ENCODE peak calls at places on chromosomes 4 and X, in nine cellular contexts. U, H, G, Z, F, L, C, M and Q are unnamed samples.

GRCh38 chr4:24781999-24782745 is 13.2 kb upstream of the SOD3 start:
- DNase-seq in G (no peak), H (no peak), C (no peak), L (no peak), M (peak), Z (no peak), U (no peak), F (no peak), Q (no peak)

GRCh38 chr4:10629394-10629793 is 55.2 kb downstream of the CLNK start:
- DNase-seq in M (no peak), F (no peak), G (no peak), Z (no peak), U (no peak), L (no peak), H (no peak), C (no peak), Q (no peak)

GRCh38 chr4:117588771-117589170 is 445.5 kb upstream of the NDST3 start:
- DNase-seq in H (no peak), F (no peak), U (no peak), Z (no peak), G (peak), C (no peak), M (no peak), L (no peak), Q (no peak)

GRCh38 chrX:11188664-11189063 is 77.5 kb downstream of the HCCS start:
- DNase-seq in C (peak), Z (no peak), M (peak), L (no peak), F (no peak), H (no peak), U (no peak), G (no peak), Q (no peak)

GRCh38 chr4:110164251-110164650 is 34.2 kb downstream of the ELOVL6 start:
- DNase-seq in U (no peak), Z (no peak), M (peak), L (no peak), F (no peak), G (no peak), H (no peak), C (peak), Q (no peak)

GRCh38 chrX:136339702-136340101 is 38.9 kb downstream of the ADGRG4 start:
- DNase-seq in M (no peak), C (no peak), L (no peak), H (no peak), Z (no peak), U (no peak), G (no peak), F (no peak), Q (no peak)

GRCh38 chrX:2266445-2267349 is 234.1 kb downstream of the DHRSX start:
- DNase-seq in M (no peak), U (no peak), G (no peak), C (no peak), L (no peak), H (no peak), Z (no peak), F (no peak), Q (no peak)

GRCh38 chr4:15232725-15233597 is 194.9 kb upstream of the C1QTNF7 start:
- DNase-seq in M (peak), Z (no peak), H (no peak), G (no peak), F (peak), L (no peak), U (no peak), C (peak), Q (no peak)

GRCh38 chr4:182705389-182705788 is 211.8 kb downstream of the DCTD start:
- DNase-seq in F (no peak), H (no peak), M (no peak), C (no peak), L (no peak), Z (no peak), G (no peak), U (no peak), Q (no peak)

GRCh38 chr4:7037425-7037824 is 5.7 kb upstream of the TADA2B start:
- DNase-seq in G (no peak), F (no peak), U (no peak), H (no peak), Z (no peak), C (no peak), L (no peak), M (no peak), Q (no peak)
- TF ChIP-seq CTCF in G (peak), F (no peak), U (no peak), H (peak), Z (peak), C (peak), L (peak), M (peak), Q (no peak)

GRCh38 chr4:87219648-87220093 is 747 bp downstream of the KLHL8 start:
- DNase-seq in Z (peak), C (peak), F (no peak), L (no peak), M (peak), G (no peak), U (peak), H (peak), Q (peak)
- TF ChIP-seq CTCF in Z (peak), C (peak), F (peak), L (no peak), M (peak), G (peak), U (peak), H (peak), Q (no peak)

GRCh38 chr4:153649572-153649991 is 34.5 kb upstream of the TLR2 start:
- DNase-seq in G (peak), C (peak), F (no peak), U (no peak), Z (peak), L (no peak), H (no peak), M (no peak), Q (peak)
- TF ChIP-seq CTCF in G (peak), C (peak), F (peak), U (peak), Z (peak), L (peak), H (peak), M (peak), Q (no peak)

DNA sequence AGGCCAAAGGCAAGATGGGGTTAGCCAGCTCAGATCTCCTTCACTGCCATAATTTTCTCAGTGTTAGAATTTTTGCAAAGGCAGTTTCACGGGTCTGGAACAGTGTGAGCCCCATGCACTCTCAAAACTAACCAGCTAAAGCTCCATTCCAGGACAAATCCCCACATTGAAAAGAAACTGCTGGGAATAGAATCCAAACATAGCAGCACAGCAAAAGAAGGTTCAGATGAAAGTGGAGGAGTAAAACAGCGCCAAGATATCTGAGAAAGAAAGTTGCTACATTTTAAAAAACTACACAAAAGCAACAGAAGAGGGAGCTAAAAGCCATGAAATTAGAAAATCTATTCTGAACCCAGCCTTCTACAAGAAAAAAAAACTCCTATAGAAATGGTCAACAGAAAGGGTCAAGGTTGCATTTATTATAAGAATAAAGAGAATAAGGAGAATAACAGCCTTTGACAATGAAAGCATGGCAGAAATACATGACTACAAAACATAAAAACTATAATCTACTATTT is 39.6 kb upstream of the SLC7A3 start:
- DNase-seq in Z (peak), H (no peak), G (peak), L (no peak), M (peak), U (no peak), F (no peak), C (peak), Q (no peak)
- TF ChIP-seq CTCF in Z (peak), H (peak), G (peak), L (peak), M (peak), U (peak), F (peak), C (peak), Q (no peak)

GRCh38 chrX:46383006-46383405 is 162.2 kb downstream of the ZNF674 start:
- DNase-seq in F (no peak), L (no peak), Z (no peak), H (no peak), G (no peak), U (no peak), M (no peak), C (no peak), Q (no peak)

GRCh38 chrX:46381630-46382029 is 163.6 kb downstream of the ZNF674 start:
- DNase-seq in L (no peak), C (peak), M (peak), G (peak), U (no peak), H (peak), F (no peak), Z (peak), Q (peak)

GRCh38 chrX:46382595-46382994 is 162.6 kb downstream of the ZNF674 start:
- DNase-seq in H (no peak), M (no peak), Z (no peak), L (no peak), U (no peak), C (no peak), F (no peak), G (no peak), Q (no peak)

DNA sequence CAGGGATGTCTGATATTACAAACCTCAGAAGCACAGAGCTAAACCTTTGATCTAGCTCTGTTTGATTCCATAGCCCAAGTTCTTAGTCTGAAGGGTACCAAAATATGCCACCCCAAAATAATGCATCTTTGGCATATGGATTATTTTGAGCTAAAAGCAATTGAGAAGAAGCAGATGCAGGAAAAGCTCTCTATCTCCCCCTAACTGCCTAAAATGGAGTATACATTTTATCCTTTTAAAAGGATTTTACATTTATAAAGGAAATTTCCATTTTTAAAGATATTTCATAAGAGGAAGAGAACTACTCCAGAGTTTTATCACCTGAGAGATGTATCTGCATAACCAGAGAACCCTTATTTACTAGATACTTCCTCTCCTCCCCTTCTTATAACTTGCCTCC is 158.7 kb downstream of the ZNF674 start:
- DNase-seq in F (no peak), M (no peak), L (no peak), H (no peak), Z (no peak), C (no peak), U (no peak), G (no peak), Q (no peak)
- TF ChIP-seq CTCF in F (peak), M (peak), L (peak), H (peak), Z (peak), C (peak), U (no peak), G (peak), Q (no peak)

DNA sequence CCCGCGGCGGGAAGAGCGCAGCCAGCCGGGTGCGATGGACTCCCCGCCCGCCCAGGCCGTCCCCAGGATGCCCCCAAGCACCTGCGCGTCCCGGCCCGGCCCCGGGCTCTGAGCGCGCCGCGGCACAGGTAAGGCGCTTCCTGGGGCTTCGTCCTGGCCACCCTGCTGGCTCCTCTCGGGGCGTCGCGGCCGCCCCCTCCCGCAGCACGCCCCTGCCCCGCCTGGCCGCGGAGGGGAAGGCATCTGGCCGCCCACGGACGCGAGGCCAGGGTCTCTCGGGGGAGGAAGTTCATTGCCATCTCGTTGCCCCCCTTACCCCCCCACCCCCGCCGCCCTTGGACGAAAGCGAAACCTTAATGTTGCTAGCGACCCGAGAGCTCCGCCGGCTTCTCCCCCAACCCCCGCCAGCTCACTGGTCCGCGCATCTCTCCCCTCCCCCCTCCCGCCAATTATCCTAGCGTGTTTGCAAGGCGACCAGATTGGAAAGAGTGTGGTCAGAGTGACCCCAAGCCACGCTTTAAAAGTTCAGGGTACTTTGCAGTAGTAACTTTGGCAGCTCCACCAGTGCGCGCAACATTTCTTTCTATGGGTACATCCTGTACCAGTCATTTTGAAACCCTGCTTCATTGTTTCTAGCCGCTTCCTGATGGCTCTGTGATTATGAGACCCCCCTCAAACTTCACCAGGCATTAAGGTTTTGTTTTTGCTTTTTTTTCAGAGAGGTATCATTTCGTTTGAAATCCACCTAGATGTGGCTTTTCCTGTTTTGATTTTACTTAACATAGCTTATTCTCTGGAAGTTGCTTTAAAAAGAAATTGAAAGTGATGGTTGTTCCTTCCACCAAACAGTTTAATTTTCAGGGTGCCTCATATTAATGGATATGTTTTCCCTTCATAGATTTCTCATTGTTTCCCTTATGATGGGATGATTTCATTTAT is 606 bp downstream of the TBC1D1 start:
- DNase-seq in U (peak), Z (peak), C (peak), L (no peak), H (no peak), M (no peak), G (no peak), F (no peak), Q (peak)
- TF ChIP-seq CTCF in U (no peak), Z (no peak), C (no peak), L (no peak), H (peak), M (no peak), G (no peak), F (no peak), Q (no peak)

GRCh38 chr4:143085224-143085623 is 99.5 kb upstream of the USP38 start:
- DNase-seq in G (peak), Z (no peak), F (no peak), H (no peak), L (no peak), M (no peak), C (peak), U (no peak), Q (no peak)
- TF ChIP-seq CTCF in G (peak), Z (no peak), F (peak), H (peak), L (peak), M (peak), C (peak), U (peak), Q (no peak)

DNA sequence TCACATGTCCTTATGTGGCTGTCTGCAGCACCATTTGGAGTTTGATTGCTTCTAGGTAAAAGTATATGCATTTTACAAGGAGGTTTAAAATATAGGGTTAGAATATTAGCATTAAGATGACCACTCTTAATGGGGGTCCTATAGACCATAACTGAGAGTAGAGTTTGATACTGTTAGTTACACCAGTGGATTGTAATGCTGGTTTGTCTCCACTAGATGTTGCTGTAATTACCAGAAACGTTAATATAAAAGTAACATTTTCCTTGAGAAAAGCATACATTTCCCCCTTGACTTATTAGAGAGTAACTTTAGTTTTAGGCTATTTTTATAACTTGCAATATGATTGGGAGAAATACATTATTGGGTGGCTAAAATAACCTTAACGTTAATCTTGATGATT is 93.0 kb downstream of the ZXDA start:
- DNase-seq in H (no peak), L (no peak), M (no peak), Z (no peak), U (no peak), C (no peak), F (no peak), G (peak), Q (no peak)
- TF ChIP-seq CTCF in H (peak), L (peak), M (peak), Z (peak), U (peak), C (peak), F (peak), G (peak), Q (no peak)